ENCODE peak calls at places on chromosomes 13 and 19, in five cellular contexts. L is neuronal stem cell, B is AG04450, E is NCI-H446 treated with DMSO at 0.1 percent for 48 hours, M is fibroblast of lung. Z is an unnamed sample.
A peak's percentile ranks its signal among the peaks of the same experiment; 100 is the strongest.

GRCh38 chr13:89803839-89804238 is 1543.6 kb upstream of the MIR17HG start:
- DNase-seq in L (no peak), B (no peak), E (no peak), M (no peak), Z (no peak)

GRCh38 chr13:21361706-21362105 is 97.4 kb downstream of the ZDHHC20 start:
- DNase-seq in L (no peak), B (no peak), E (no peak), M (no peak), Z (no peak)

GRCh38 chr19:6739884-6740588 is 556 bp downstream of the TRIP10 start:
- DNase-seq in L (no peak), B (no peak), E (no peak), M (no peak), Z (no peak)

GRCh38 chr13:47826481-47826880 is 174.6 kb downstream of the SUCLA2 start:
- DNase-seq in L (no peak), B (no peak), E (no peak), M (peak; percentile 17), Z (peak; percentile 38)

GRCh38 chr19:33175886-33176669 is 18.1 kb upstream of the LRP3 start:
- DNase-seq in L (no peak), B (no peak), E (no peak), M (peak; percentile 44), Z (no peak)

GRCh38 chr13:44932850-44933251 is 56.4 kb downstream of the NUFIP1 start:
- DNase-seq in L (no peak), B (no peak), E (no peak), M (peak; percentile 64), Z (no peak)

GRCh38 chr13:28753208-28753892 is 34.6 kb upstream of the SLC46A3 start:
- DNase-seq in L (no peak), B (peak; percentile 72), E (no peak), M (peak; percentile 86), Z (peak; percentile 78)

GRCh38 chr19:13700621-13701020 is 63.7 kb upstream of the MRI1 start:
- DNase-seq in L (no peak), B (no peak), E (no peak), M (no peak), Z (no peak)

GRCh38 chr13:58142952-58143351 is 511.4 kb downstream of the PCDH17 start:
- DNase-seq in L (no peak), B (no peak), E (no peak), M (no peak), Z (no peak)

GRCh38 chr19:46299695-46300094 is 2.9 kb downstream of the HIF3A start:
- DNase-seq in L (no peak), B (no peak), E (no peak), M (no peak), Z (no peak)

GRCh38 chr13:34805347-34805746 is 136.7 kb upstream of the NBEA start:
- DNase-seq in L (no peak), B (no peak), E (no peak), M (peak; percentile 7), Z (no peak)

Z was measured in AG04449.